ENCODE peak calls at places on chromosomes 2 and 18, in six cellular contexts. H is neural progenitor cell, W is tibial artery, M is sigmoid colon, C is bronchial epithelial cell, Z is heart left ventricle. D is an unnamed sample. For H3K27me3, the result is how much of the 10 kb centered on the place peaks cover.

GRCh38 chr2:15385184-15385583 is 175.9 kb downstream of the NBAS start:
- DNase-seq in M (no peak), H (no peak), C (no peak), Z (no peak), W (no peak), D (no peak)

GRCh38 chr2:159684796-159685195 is 27.5 kb upstream of the MARCHF7 start:
- DNase-seq in M (no peak), W (no peak), Z (no peak), C (peak), H (no peak), D (no peak)

GRCh38 chr2:206113148-206113547 is 27.2 kb upstream of the INO80D start:
- DNase-seq in M (no peak), H (no peak), C (peak), W (no peak), Z (no peak), D (no peak)

GRCh38 chr2:240134466-240134865 is 1.6 kb downstream of the COPS9 start:
- DNase-seq in W (peak), Z (no peak), H (no peak), C (no peak), M (no peak), D (no peak)

GRCh38 chr2:70029814-70030409 is 57.4 kb upstream of the PCBP1 start:
- DNase-seq in W (peak), C (no peak), Z (peak), M (peak), H (peak), D (peak)

GRCh38 chr18:57542801-57543427 is 43.6 kb downstream of the FECH start:
- DNase-seq in W (no peak), M (no peak), H (no peak), Z (no peak), C (peak), D (no peak)

GRCh38 chr18:75358928-75359327 is 68.6 kb downstream of the SMIM21 start:
- DNase-seq in Z (no peak), C (no peak), H (no peak), W (no peak), M (no peak), D (no peak)

GRCh38 chr18:63119647-63120046 is 199.9 kb downstream of the BCL2 start:
- DNase-seq in H (peak), C (peak), Z (no peak), W (no peak), M (no peak), D (no peak)

GRCh38 chr2:33581857-33582256 is 17.2 kb downstream of the FAM98A start:
- DNase-seq in M (no peak), W (no peak), H (no peak), Z (no peak), C (no peak), D (no peak)

GRCh38 chr2:39542523-39542922 is 105.4 kb upstream of the MAP4K3 start:
- DNase-seq in H (peak), Z (no peak), C (no peak), M (no peak), W (no peak), D (no peak)

GRCh38 chr18:2846638-2847340 is at the start of gene EMILIN2:
- DNase-seq in C (peak), H (peak), Z (peak), M (peak), W (peak), D (peak)

GRCh38 chr2:696463-696862 is 19.3 kb upstream of the TMEM18 start:
- DNase-seq in Z (no peak), W (no peak), C (no peak), M (no peak), H (no peak), D (no peak)

GRCh38 chr2:55176094-55176415 is 56.0 kb downstream of the CLHC1 start:
- DNase-seq in Z (no peak), C (no peak), M (no peak), H (no peak), W (no peak), D (no peak)

GRCh38 chr2:46554381-46554780 is 75.0 kb downstream of the TMEM247 start:
- DNase-seq in H (no peak), Z (peak), W (peak), C (no peak), M (peak), D (no peak)

GRCh38 chr2:227363756-227364155 is 15.3 kb downstream of the TM4SF20 start:
- DNase-seq in Z (no peak), M (no peak), C (peak), H (no peak), W (no peak), D (no peak)

DNA sequence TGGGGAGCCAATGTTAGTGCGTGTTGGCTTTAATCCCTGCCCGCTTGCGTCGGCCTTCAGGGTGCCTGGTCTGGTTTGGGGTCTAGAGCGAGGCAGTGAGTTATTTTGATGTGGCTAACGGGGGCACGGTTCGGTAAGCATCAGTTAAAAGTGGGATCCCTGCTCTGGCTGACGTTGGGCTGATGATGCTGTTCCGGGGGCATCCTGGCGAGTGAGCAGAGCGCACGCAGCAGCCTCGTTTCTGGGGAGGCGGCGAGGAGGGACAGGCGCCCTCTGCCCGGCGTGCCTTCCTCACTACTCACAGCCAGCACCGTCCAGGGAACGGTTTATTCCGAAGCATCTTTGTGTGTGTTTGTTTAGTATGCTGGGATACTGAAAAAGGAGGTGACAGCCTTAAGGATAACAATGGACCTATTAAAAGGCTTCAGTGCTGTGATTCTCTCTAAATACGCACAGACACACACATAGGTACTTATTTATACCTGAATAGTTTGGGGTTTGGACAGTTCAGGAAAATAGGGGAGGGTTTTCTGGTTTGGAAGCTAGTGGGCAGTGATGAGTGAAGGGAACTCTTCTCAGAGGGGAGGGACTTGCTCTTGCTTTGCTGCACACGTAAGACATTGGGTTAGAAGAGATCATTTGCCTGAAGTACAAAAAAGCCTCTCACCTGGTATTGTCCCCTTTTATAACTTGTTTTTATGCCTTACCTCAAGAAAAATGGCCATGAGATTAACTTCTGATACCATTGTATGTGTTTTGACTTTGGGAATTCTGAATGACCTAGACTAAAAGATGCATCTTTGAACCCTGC is 2.1 kb downstream of the CRIM1 start:
- DNase-seq in M (peak), C (peak), H (peak), Z (peak), W (peak), D (no peak)
- TF ChIP-seq CTCF in M (peak), C (peak), H (peak), Z (peak), W (no peak), D (no peak)

GRCh38 chr2:232385660-232386489 is 7.3 kb downstream of the ALPP start:
- DNase-seq in Z (no peak), M (no peak), C (no peak), W (no peak), H (peak), D (peak)

GRCh38 chr2:232386490-232386739 is 7.9 kb downstream of the ALPP start:
- DNase-seq in C (no peak), M (no peak), H (peak), W (no peak), Z (no peak), D (no peak)

GRCh38 chr2:232387451-232388171 is 9.1 kb downstream of the ALPP start:
- DNase-seq in H (no peak), Z (no peak), M (no peak), W (no peak), C (no peak), D (no peak)

GRCh38 chr2:232388324-232388891 is 9.9 kb downstream of the ALPP start:
- DNase-seq in M (no peak), C (no peak), H (no peak), Z (no peak), W (no peak), D (no peak)

DNA sequence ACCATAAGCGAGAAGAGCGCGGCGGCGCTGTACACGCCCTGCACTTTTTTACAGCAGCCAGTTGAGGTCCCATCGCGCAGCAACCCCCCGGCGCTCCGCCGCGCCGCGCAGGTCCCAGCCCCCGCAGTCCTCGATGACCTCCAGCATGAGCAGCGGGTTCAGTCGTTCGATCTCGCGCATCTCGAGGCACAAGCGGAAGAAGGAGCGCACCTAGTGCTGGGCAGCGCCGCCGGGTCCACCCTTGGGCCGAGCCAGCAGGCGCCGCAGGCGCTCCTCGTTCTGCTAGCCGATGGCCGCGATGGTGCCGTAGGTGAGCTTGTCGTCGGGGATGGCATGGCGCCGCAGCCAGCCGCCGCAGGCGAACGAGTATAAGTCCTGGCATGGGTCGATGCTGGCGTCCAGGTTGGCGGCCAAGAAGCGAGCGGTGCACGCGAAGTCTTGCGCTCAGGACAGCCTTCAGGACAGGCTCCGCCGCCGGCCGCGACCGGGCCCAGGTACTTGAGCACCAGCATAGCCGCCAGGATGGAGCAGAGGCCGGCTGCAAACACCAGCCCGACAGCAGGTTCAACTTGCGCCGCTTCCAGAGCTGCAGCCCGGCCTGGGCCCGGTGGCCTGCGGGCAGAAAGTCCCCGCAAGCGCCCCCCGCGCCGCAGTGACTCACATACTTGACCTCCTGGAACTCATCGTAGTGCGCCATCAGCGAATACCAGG is 8.3 kb downstream of the ALPP start:
- DNase-seq in H (peak), Z (no peak), M (no peak), C (no peak), W (no peak), D (no peak)
- H3K4me3 ChIP-seq in H (peak), Z (no peak), M (no peak), C (no peak), W (no peak), D (peak)

DNA sequence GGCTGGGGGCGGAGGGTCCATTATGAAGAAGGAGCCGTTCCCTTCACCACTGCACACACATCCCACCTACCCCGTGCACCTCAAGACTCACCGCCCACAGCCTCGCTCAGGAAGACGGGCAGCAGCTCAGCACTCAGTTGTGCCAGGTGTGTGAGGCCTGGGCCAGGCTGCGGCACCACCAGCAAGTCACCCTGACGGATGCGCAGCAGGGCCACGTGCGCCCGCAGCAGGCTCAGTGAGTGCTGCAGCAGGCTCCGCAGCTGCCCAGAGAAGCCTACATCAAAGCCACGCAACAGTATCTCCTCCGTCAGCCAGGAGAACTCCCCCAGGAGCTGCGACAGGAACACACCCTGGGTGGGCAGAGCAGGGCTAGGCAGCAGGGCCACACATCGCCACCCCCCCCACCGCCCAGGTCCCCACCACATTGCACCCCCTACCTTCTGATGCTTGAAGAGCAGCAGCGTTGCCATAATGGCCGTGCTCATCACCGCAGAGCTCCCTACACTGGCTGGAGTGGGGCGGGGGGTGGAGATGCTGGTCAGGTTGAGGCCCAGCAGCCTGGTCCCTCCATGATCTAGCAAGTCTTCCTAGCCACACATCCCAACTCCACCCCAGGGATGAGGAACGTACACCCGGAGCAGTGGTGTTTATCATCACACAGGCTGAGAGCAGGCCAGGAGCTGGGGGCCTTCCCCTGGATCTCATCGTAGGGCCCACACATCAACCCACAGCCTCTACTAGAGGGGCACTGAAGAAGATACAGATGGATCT is 10.2 kb downstream of the GPAT2 start:
- DNase-seq in W (no peak), Z (no peak), M (no peak), C (no peak), H (no peak), D (no peak)
- H3K27me3 ChIP-seq in W (under half), Z (under half), M (under half), C (under half), H (under half), D (under half)

GRCh38 chr2:186688813-186689212 is 5.0 kb upstream of the FAM171B start:
- DNase-seq in Z (no peak), W (no peak), C (no peak), H (no peak), M (no peak), D (no peak)

GRCh38 chr2:186690796-186691195 is 3.1 kb upstream of the FAM171B start:
- DNase-seq in Z (no peak), M (no peak), W (no peak), H (no peak), C (no peak), D (no peak)

GRCh38 chr2:186691231-186691630 is 2.6 kb upstream of the FAM171B start:
- DNase-seq in C (no peak), W (no peak), M (no peak), H (no peak), Z (no peak), D (no peak)

GRCh38 chr2:186691900-186692299 is 2.0 kb upstream of the FAM171B start:
- DNase-seq in W (no peak), C (no peak), H (no peak), M (no peak), Z (no peak), D (no peak)

DNA sequence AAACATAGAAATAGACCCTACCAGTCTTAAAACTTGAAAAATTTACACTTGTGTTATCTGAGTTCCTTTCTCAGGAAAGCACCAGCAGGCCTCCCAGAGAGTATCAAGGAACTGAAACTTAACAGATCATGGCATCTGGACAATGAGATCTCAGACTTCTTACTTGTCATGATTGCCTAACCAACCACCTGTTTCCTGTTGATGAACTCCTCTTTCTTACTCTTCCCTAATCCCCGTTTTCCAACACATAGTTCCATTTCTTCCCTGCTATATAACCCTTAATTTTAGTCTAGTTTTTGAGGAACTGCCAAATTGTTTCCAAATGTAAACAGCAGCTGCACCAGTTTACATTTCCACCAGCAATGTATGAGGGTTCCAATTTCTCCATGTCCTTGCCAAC is 6.1 kb upstream of the FAM171B start:
- DNase-seq in Z (no peak), M (no peak), W (no peak), C (no peak), H (no peak), D (no peak)
- TF ChIP-seq CTCF in Z (no peak), M (no peak), W (no peak), C (no peak), H (no peak), D (no peak)

GRCh38 chr2:101957036-101957435 is 34.7 kb upstream of the IL1R2 start:
- DNase-seq in H (no peak), C (no peak), Z (no peak), W (no peak), M (no peak), D (no peak)

GRCh38 chr2:101961287-101962242 is 30.2 kb upstream of the IL1R2 start:
- DNase-seq in H (no peak), Z (peak), M (peak), C (no peak), W (peak), D (peak)

GRCh38 chr2:101956465-101957030 is 35.2 kb upstream of the IL1R2 start:
- DNase-seq in M (no peak), Z (no peak), C (no peak), W (no peak), H (no peak), D (no peak)

GRCh38 chr2:101960903-101961286 is 30.9 kb upstream of the IL1R2 start:
- DNase-seq in H (no peak), Z (no peak), M (no peak), W (no peak), C (no peak), D (no peak)

GRCh38 chr2:101958071-101958470 is 33.7 kb upstream of the IL1R2 start:
- DNase-seq in Z (no peak), M (no peak), C (peak), W (no peak), H (no peak), D (no peak)
- H3K4me3 ChIP-seq in Z (no peak), M (no peak), C (no peak), W (no peak), H (no peak), D (no peak)

GRCh38 chr2:26648516-26648915 is 7.3 kb upstream of the CIB4 start:
- DNase-seq in M (no peak), Z (no peak), H (no peak), C (no peak), W (no peak), D (no peak)

GRCh38 chr2:26649322-26649721 is 8.2 kb upstream of the CIB4 start:
- DNase-seq in M (no peak), W (no peak), C (no peak), Z (no peak), H (no peak), D (no peak)

GRCh38 chr2:26650713-26651457 is 9.7 kb upstream of the CIB4 start:
- DNase-seq in M (no peak), C (no peak), W (no peak), H (no peak), Z (no peak), D (no peak)

GRCh38 chr2:26651458-26652155 is 10.4 kb upstream of the CIB4 start:
- DNase-seq in W (no peak), C (no peak), M (no peak), H (no peak), Z (no peak), D (no peak)

GRCh38 chr2:26649992-26650712 is 9.0 kb upstream of the CIB4 start:
- DNase-seq in C (no peak), W (no peak), H (no peak), Z (no peak), M (no peak), D (no peak)
- H3K27me3 ChIP-seq in C (under half), W (under half), H (under half), Z (under half), M (under half), D (under half)

DNA sequence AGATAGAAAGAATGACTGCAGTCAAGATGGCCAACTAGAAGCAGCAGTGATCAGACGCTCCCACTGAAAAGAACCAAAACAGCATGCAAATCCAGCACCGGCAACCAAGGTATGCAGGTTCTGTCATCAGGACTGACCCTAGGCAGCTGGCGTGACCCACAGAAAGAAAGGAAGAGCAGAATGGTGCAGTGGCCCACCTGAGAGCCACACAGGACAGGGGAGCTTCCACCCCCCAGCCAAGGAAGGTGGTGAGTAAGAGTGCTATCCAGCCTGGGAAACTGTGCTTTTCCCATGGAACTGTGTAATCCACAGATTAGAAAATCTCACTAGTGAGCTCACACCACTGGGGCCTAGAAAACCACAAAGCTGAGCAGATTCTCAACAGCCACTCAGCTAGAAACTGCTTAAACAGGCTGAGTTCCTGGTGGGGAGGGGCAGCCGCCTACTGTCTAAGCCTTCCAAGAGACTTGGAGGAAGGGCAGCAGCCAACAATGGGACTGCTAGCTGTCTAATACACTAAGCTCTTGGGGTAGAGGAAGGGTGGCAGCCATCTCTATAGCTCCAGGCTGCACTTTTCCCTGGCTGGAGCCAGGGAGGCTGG is 127.9 kb downstream of the EVA1A start:
- DNase-seq in W (no peak), C (no peak), M (no peak), H (peak), Z (no peak), D (peak)
- TF ChIP-seq CTCF in W (no peak), C (no peak), M (no peak), H (no peak), Z (no peak), D (no peak)

DNA sequence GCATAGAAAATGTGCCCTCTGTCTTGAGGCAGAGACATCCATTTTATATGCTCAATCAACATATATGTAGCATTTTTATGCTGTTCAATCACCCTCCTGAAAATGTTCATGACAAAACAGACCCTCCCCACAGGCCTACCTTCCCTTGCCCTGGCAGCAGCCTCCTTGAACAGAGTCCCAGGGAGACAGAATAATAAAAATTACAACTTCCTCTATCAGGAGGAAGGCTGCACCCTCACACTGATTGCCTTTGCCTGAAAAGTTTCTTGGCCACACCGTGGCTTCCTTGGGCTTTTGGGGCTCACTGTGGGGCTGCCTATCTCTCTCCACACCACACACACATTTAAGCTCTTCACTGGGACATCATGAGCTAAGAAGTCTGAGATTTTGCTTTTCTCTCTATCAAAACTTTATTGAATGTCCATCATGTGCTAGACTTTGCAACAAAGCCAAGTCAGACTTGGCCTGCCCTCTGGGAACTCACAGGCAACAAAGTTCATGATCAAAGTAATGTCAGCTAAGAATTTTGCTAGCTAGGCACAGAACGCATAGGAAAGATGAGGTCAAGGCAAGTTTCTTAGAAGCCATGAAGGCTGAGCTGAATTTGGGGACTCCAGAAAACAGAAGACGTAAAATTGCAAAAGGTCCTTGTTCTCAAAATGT is 101.6 kb downstream of the BCL2L11 start:
- DNase-seq in Z (no peak), W (no peak), C (no peak), H (no peak), M (no peak), D (peak)
- H3K4me3 ChIP-seq in Z (no peak), W (no peak), C (no peak), H (no peak), M (no peak), D (no peak)

D was measured in lung.